ENCODE peak calls at places on chromosomes 11 and 22, in six cellular contexts. J is stomach, E is testis, C is esophagus muscularis mucosa, P is body of pancreas, F is IMR-90. Z is an unnamed sample.

GRCh38 chr22:23225724-23226496 is 45.6 kb downstream of the BCR start:
- DNase-seq in J (peak; percentile 74), F (no peak), E (no peak), P (no peak), C (no peak), Z (no peak)

GRCh38 chr11:79092791-79093313 is 348.0 kb downstream of the TENM4 start:
- DNase-seq in E (no peak), C (no peak), P (peak; percentile 41), F (peak; percentile 100), J (no peak), Z (no peak)

GRCh38 chr11:35943761-35944502 is at the start of gene LDLRAD3:
- DNase-seq in J (peak; percentile 70), E (peak; percentile 85), P (peak; percentile 80), F (peak; percentile 82), C (no peak), Z (peak; percentile 84)

GRCh38 chr11:107713009-107713408 is 1.2 kb upstream of the SLN start:
- DNase-seq in E (no peak), C (no peak), J (no peak), F (no peak), P (no peak), Z (no peak)

GRCh38 chr22:48741540-48741939 is 1086.1 kb downstream of the BRD1 start:
- DNase-seq in P (no peak), F (no peak), J (peak; percentile 9), E (no peak), C (no peak), Z (peak; percentile 2)

GRCh38 chr11:1163911-1164735 is 6.4 kb downstream of the MUC5AC start:
- DNase-seq in E (no peak), P (no peak), F (no peak), C (no peak), J (peak; percentile 25), Z (no peak)

GRCh38 chr11:116136987-116137674 is 632.9 kb upstream of the CADM1 start:
- DNase-seq in P (no peak), E (no peak), C (peak; percentile 83), J (no peak), F (no peak), Z (no peak)

GRCh38 chr11:64207247-64208085 is 945 bp downstream of the FERMT3 start:
- DNase-seq in E (peak; percentile 37), C (no peak), F (peak; percentile 78), P (peak; percentile 63), J (peak; percentile 55), Z (peak; percentile 65)

GRCh38 chr11:72562431-72562830 is 111.8 kb downstream of the PDE2A start:
- DNase-seq in J (no peak), E (no peak), P (no peak), F (no peak), C (no peak), Z (no peak)

GRCh38 chr22:20494978-20495860 is at the start of gene KLHL22:
- DNase-seq in J (peak; percentile 40), E (no peak), C (no peak), F (peak; percentile 26), P (peak; percentile 25), Z (peak; percentile 57)

GRCh38 chr11:68691402-68691784 is 7.0 kb downstream of the GAL start:
- DNase-seq in F (no peak), P (no peak), E (no peak), C (no peak), J (no peak), Z (no peak)

GRCh38 chr11:92969634-92970347 is at the start of gene MTNR1B:
- DNase-seq in C (no peak), E (no peak), F (no peak), P (no peak), J (no peak), Z (no peak)

GRCh38 chr22:47174671-47175111 is 412.2 kb downstream of the TBC1D22A start:
- DNase-seq in F (no peak), E (no peak), P (peak; percentile 1), J (no peak), C (no peak), Z (peak; percentile 11)

GRCh38 chr11:124277809-124278208 is 21.6 kb downstream of the OR8G5 start:
- DNase-seq in F (no peak), E (no peak), C (no peak), J (no peak), P (no peak), Z (no peak)

GRCh38 chr22:30556388-30556787 is 9.8 kb upstream of the SEC14L6 start:
- DNase-seq in E (no peak), P (no peak), C (no peak), F (no peak), J (no peak), Z (no peak)

GRCh38 chr11:35632301-35632700 is 14.0 kb downstream of the FJX1 start:
- DNase-seq in F (peak; percentile 42), J (no peak), C (no peak), P (no peak), E (no peak), Z (no peak)

GRCh38 chr22:38705235-38706100 is at the start of gene GTPBP1:
- DNase-seq in P (peak; percentile 100), J (peak; percentile 98), E (peak; percentile 100), C (peak; percentile 100), F (peak; percentile 100), Z (peak; percentile 100)

GRCh38 chr11:6608726-6609501 is 3.1 kb downstream of the TAF10 start:
- DNase-seq in J (no peak), E (peak; percentile 9), F (no peak), P (no peak), C (peak; percentile 62), Z (no peak)

GRCh38 chr22:42644422-42645340 is 4.3 kb upstream of the ATP5MGL start:
- DNase-seq in C (no peak), E (peak; percentile 61), F (no peak), P (peak; percentile 37), J (peak; percentile 52), Z (peak; percentile 75)

GRCh38 chr22:42648017-42648367 is 1.2 kb downstream of the CYB5R3 start:
- DNase-seq in E (no peak), J (no peak), C (no peak), F (no peak), P (no peak), Z (no peak)

GRCh38 chr22:42646569-42647525 is 2.3 kb downstream of the CYB5R3 start:
- DNase-seq in F (no peak), E (peak; percentile 84), C (no peak), J (peak; percentile 91), P (peak; percentile 79), Z (peak; percentile 82)

GRCh38 chr22:42645341-42645937 is 3.8 kb downstream of the CYB5R3 start:
- DNase-seq in C (no peak), F (no peak), E (peak; percentile 69), P (no peak), J (peak; percentile 44), Z (no peak)

DNA sequence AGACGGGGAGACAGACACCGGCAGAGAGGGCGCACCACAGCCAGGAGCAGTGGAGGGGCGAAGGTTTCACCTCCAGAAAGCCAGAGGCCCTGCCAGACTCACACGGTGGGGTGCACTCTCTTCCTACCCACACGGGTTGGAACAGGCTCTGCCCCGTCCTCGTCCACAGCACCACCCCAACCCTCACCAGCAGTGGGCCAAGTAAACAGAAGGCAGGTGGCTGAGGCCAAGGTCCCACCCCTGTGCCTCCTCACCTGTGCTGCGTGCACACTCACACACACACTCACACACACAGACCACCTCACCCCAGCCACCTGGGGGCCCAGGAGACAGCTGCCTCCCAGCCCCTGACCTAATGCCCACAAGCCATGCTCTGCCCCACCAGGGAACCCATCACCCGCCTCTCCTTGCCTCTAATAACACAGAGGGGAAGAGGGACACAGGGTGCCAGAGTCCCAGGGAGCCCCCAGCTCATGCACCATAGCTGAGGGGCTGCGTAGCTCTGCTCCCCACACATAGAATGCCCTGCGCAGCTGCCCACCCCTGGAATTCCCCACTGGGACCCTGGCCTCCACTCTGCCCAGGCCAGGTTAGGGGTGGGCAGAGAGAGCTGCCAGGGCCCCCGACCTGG is 3.1 kb downstream of the CYB5R3 start:
- DNase-seq in J (peak; percentile 70), F (no peak), P (peak; percentile 30), E (no peak), C (no peak), Z (no peak)
- H3K4me1 ChIP-seq in J (peaks cover 82% of the 10 kb centered on the region), F (peaks cover 42% of the 10 kb centered on the region), P (peaks cover 72% of the 10 kb centered on the region), E (peaks cover 77% of the 10 kb centered on the region), C (peaks cover 82% of the 10 kb centered on the region), Z (peaks cover 78% of the 10 kb centered on the region)

GRCh38 chr11:2898366-2899079 is 12.9 kb upstream of the CDKN1C start:
- DNase-seq in P (peak; percentile 76), J (peak; percentile 57), E (peak; percentile 47), F (peak; percentile 94), C (peak; percentile 94), Z (peak; percentile 79)
- TF ChIP-seq POLR2A in P (no peak), J (no peak), E (no peak), F (no peak), C (no peak), Z (no peak)

GRCh38 chr22:34669001-34669400 is 397.0 kb upstream of the ISX start:
- DNase-seq in F (no peak), E (no peak), P (no peak), J (no peak), C (no peak), Z (no peak)
- H3K4me1 ChIP-seq in F (no peaks in the 10 kb centered on the region), E (no peaks in the 10 kb centered on the region), P (no peaks in the 10 kb centered on the region), J (no peaks in the 10 kb centered on the region), C (no peaks in the 10 kb centered on the region), Z (no peaks in the 10 kb centered on the region)

DNA sequence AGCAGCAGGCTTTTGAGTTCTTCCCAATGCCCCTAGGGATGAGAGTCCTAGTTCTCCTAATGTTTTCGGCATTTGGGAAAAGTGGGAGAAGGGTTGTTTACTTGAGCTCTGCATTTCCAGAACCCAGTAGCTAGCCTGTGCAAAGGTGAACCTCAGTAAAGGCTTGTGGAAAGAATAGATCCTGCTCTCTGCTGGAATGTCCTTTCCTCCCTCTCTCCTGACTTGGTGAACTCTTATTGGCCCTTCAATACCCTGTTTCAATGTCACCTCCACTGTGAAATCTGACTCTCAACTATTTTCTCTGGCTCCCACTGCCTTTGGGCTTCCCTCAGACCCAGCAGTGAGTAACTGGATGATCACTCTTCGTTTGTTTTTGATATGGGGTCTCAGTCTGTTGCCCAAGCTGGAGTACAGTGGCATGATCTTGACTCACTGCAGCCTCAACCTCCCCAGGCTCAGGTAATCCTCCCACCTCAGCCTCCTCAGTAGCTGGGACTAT is 2.4 kb upstream of the UVRAG start:
- DNase-seq in F (no peak), E (no peak), J (no peak), P (no peak), C (no peak), Z (no peak)
- TF ChIP-seq POLR2A in F (no peak), E (no peak), J (no peak), P (no peak), C (no peak), Z (no peak)